ENCODE peak calls at places on chromosome 1, in seven cellular contexts. Q, N, L, J, Z, M and S are unnamed samples.

GRCh38 chr1:118688891-118689290 is 299.3 kb downstream of the TBX15 start:
- DNase-seq in Q (no peak), N (peak; percentile 95), L (no peak), J (no peak), Z (no peak), M (no peak), S (no peak)

GRCh38 chr1:245537992-245538391 is 383.2 kb downstream of the KIF26B start:
- DNase-seq in Q (no peak), N (peak; percentile 64), L (no peak), J (no peak), Z (peak; percentile 9), M (no peak), S (no peak)

GRCh38 chr1:160161965-160162705 is 10.7 kb downstream of the ATP1A4 start:
- DNase-seq in Q (no peak), N (peak; percentile 69), L (peak; percentile 19), J (no peak), Z (peak; percentile 37), M (no peak), S (peak; percentile 44)

GRCh38 chr1:155014709-155015508 is 12.3 kb downstream of the ZBTB7B start:
- DNase-seq in Q (no peak), N (no peak), L (no peak), J (no peak), Z (no peak), M (no peak), S (no peak)

GRCh38 chr1:9192578-9192977 is 42.0 kb upstream of the H6PD start:
- DNase-seq in Q (no peak), N (no peak), L (no peak), J (no peak), Z (no peak), M (no peak), S (no peak)

GRCh38 chr1:218865591-218865990 is 308.1 kb upstream of the LYPLAL1 start:
- DNase-seq in Q (no peak), N (peak; percentile 92), L (no peak), J (no peak), Z (peak; percentile 34), M (no peak), S (no peak)

GRCh38 chr1:60118119-60118518 is 44.5 kb upstream of the C1orf87 start:
- DNase-seq in Q (no peak), N (no peak), L (no peak), J (no peak), Z (no peak), M (no peak), S (no peak)

GRCh38 chr1:89641781-89642180 is 8.9 kb downstream of the LRRC8C start:
- DNase-seq in Q (no peak), N (no peak), L (no peak), J (no peak), Z (peak; percentile 23), M (no peak), S (no peak)

GRCh38 chr1:20891091-20891490 is 104.0 kb upstream of the HP1BP3 start:
- DNase-seq in Q (no peak), N (no peak), L (no peak), J (no peak), Z (peak; percentile 34), M (no peak), S (no peak)

GRCh38 chr1:98321191-98321590 is 340.3 kb upstream of the SNX7 start:
- DNase-seq in Q (no peak), N (no peak), L (no peak), J (no peak), Z (no peak), M (no peak), S (no peak)

GRCh38 chr1:18191037-18191867 is 83.7 kb downstream of the IGSF21 start:
- DNase-seq in Q (no peak), N (no peak), L (no peak), J (no peak), Z (no peak), M (no peak), S (no peak)

GRCh38 chr1:201215531-201216357 is 25.1 kb downstream of the IGFN1 start:
- DNase-seq in Q (no peak), N (no peak), L (no peak), J (no peak), Z (no peak), M (no peak), S (no peak)

GRCh38 chr1:201214886-201215285 is 24.3 kb downstream of the IGFN1 start:
- DNase-seq in Q (no peak), N (no peak), L (no peak), J (no peak), Z (no peak), M (no peak), S (no peak)

GRCh38 chr1:201213926-201214325 is 23.3 kb downstream of the IGFN1 start:
- DNase-seq in Q (no peak), N (no peak), L (no peak), J (no peak), Z (no peak), M (no peak), S (no peak)

GRCh38 chr1:201213106-201213770 is 22.6 kb downstream of the IGFN1 start:
- DNase-seq in Q (no peak), N (no peak), L (no peak), J (no peak), Z (no peak), M (no peak), S (no peak)

DNA sequence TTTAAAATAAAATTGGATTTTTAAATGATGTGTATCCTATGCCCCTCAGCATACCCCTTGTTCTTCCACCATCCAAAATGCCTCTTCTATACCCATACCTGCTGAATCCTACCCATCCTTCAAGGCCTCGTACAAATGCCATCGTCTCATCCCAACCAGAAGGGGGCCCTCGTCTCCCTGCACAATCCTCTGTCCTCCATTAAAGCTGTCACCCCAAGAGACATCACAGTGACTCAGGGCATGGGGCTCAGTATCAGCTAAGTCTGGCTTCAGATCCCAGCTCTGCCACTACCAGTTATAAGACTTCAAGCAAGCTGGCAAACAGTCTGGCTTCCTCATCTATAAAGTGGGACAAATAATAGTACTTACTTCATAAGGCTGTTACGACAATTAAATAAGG is 23.8 kb downstream of the IGFN1 start:
- DNase-seq in Q (no peak), N (no peak), L (no peak), J (no peak), Z (no peak), M (no peak), S (no peak)
- TF ChIP-seq CTCF in Q (no peak), N (peak; percentile 22), L (peak; percentile 63), J (no peak), Z (no peak), M (no peak), S (peak; percentile 15)

DNA sequence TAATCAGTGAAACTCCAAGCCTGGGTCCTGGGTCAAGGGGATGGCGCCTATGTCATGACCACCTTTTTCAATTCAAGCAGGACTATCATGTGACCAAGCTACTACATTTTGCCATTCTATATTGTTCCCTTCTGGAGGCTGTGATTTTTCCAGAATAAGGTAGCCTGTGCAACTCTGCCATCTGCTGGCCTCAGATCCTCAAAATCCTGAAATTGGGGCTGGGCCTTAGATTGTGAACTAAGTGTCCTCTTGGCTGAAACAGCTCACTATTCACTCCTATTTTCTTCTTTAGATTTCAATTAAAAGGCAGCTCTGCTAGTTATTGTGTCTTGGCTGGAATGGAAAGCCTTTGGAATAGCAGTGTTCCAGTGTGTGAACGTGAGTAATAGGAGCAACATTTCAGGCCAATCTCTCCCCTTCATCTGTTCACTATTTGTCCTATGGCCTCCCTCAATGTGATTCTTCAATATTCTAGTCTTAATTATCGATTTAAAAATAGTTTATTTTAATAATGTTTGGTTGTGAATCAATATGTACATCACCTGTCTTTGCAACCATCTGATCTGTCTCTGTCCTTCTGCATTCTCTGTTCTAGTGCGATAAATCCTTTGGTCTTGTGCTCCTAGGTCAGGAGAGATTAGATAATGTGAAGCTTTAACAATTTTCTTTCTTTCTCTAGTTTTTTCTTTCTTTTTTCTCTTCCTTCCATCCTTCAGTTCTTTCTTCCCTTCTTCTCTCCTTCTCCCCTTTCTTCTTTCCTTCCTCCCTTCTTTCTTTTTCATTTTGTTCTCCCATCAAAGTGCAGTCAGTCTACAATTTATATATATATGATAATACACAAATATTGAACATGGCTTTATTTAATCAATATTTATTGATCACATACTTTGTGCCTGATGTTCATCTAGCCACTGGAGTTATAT is 69.8 kb downstream of the CR1 start:
- DNase-seq in Q (no peak), N (peak; percentile 27), L (peak; percentile 12), J (no peak), Z (peak; percentile 9), M (no peak), S (no peak)
- TF ChIP-seq CTCF in Q (no peak), N (peak; percentile 59), L (peak; percentile 52), J (peak; percentile 45), Z (peak; percentile 47), M (peak; percentile 64), S (peak; percentile 29)

GRCh38 chr1:16903054-16903453 is 7.3 kb downstream of the RNU1-2 start:
- DNase-seq in Q (no peak), N (peak; percentile 57), L (peak; percentile 29), J (no peak), Z (peak; percentile 47), M (no peak), S (no peak)
- TF ChIP-seq CTCF in Q (no peak), N (no peak), L (no peak), J (no peak), Z (no peak), M (peak; percentile 4), S (no peak)

GRCh38 chr1:27496604-27497155 is 6.7 kb upstream of the WASF2 start:
- DNase-seq in Q (no peak), N (peak; percentile 52), L (no peak), J (no peak), Z (no peak), M (no peak), S (no peak)
- TF ChIP-seq CTCF in Q (no peak), N (peak; percentile 49), L (no peak), J (no peak), Z (peak; percentile 36), M (peak; percentile 53), S (no peak)